ENCODE peak calls at places on chromosome 1, in nine cellular contexts. G is lung, M is kidney, Z is hepatocyte, W is IMR-90, Q is cardiac muscle cell, N is vagina, U is substantia nigra, R is mammary epithelial cell. H is an unnamed sample.

GRCh38 chr1:197808843-197809242 is 33.6 kb upstream of the DENND1B start:
- DNase-seq in G (no peak), M (no peak), Z (no peak), W (no peak), Q (no peak), N (no peak), U (no peak), R (no peak), H (no peak)

GRCh38 chr1:200224315-200224714 is 185.5 kb downstream of the ZNF281 start:
- DNase-seq in G (no peak), M (no peak), Z (no peak), W (peak; percentile 78), Q (no peak), N (no peak), U (no peak), R (peak; percentile 78), H (peak; percentile 56)

GRCh38 chr1:158121604-158122254 is 59.0 kb upstream of the CD1D start:
- DNase-seq in G (no peak), M (no peak), Z (peak; percentile 69), W (peak; percentile 46), Q (peak; percentile 65), N (no peak), U (no peak), R (peak; percentile 52), H (no peak)

GRCh38 chr1:194755241-194755953 is 1569.0 kb upstream of the B3GALT2 start:
- DNase-seq in G (no peak), M (no peak), Z (no peak), W (peak; percentile 6), Q (no peak), N (no peak), U (no peak), R (no peak), H (no peak)

GRCh38 chr1:22077728-22078127 is 25.2 kb downstream of the CDC42 start:
- DNase-seq in G (no peak), M (no peak), Z (no peak), W (peak; percentile 44), Q (no peak), N (no peak), U (no peak), R (peak; percentile 17), H (no peak)

GRCh38 chr1:218350022-218350525 is 4.9 kb downstream of the TGFB2 start:
- DNase-seq in G (no peak), M (no peak), Z (no peak), W (no peak), Q (no peak), N (no peak), U (no peak), R (no peak), H (no peak)

GRCh38 chr1:8671313-8671917 is 146.0 kb downstream of the RERE start:
- DNase-seq in G (no peak), M (no peak), Z (peak; percentile 81), W (peak; percentile 84), Q (peak; percentile 74), N (no peak), U (no peak), R (no peak), H (no peak)

GRCh38 chr1:75736016-75736415 is 11.5 kb downstream of the ACADM start:
- DNase-seq in G (no peak), M (no peak), Z (no peak), W (no peak), Q (no peak), N (no peak), U (no peak), R (no peak), H (no peak)

GRCh38 chr1:152392909-152393308 is 21.2 kb downstream of the CRNN start:
- DNase-seq in G (no peak), M (no peak), Z (no peak), W (no peak), Q (no peak), N (no peak), U (no peak), R (peak; percentile 88), H (peak; percentile 87)

DNA sequence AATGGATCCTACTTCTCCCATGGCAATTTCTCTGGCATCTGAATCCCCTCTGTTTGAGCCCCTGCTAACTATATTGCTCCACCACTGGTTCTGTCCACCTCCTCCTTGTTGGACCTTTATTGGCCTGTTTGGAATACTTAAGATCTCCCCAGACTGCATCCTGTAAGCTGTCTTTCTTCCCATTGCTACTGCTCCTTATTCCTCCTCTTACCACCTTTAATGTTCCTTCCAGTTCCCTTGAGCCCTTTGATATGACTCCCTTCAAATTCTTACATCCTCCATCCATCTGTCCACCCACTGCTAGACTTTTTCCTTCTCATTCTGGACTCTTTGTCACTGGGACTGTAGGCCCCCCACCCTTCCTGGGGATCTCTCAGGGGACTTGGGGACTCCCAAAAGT is 31.0 kb downstream of the LRIG2 start:
- DNase-seq in G (no peak), M (no peak), Z (no peak), W (no peak), Q (no peak), N (no peak), U (no peak), R (no peak), H (no peak)
- H3K27ac ChIP-seq in G (no peak overlapping the region), M (no peak overlapping the region), Z (no peak overlapping the region), W (no peak overlapping the region), Q (no peak overlapping the region), N (no peak overlapping the region), U (no peak overlapping the region), R (no peak overlapping the region), H (no peak overlapping the region)

GRCh38 chr1:36172983-36173382 is 17.0 kb downstream of the MAP7D1 start:
- DNase-seq in G (no peak), M (no peak), Z (no peak), W (peak; percentile 86), Q (no peak), N (no peak), U (no peak), R (peak; percentile 96), H (peak; percentile 60)
- H3K27ac ChIP-seq in G (no peak overlapping the region), M (no peak overlapping the region), Z (no peak overlapping the region), W (no peak overlapping the region), Q (peak overlapping the region; percentile 93), N (no peak overlapping the region), U (peak overlapping the region; percentile 31), R (peak overlapping the region; percentile 86), H (peak overlapping the region; percentile 98)

GRCh38 chr1:115771847-115772457 is 3.4 kb upstream of the CASQ2 start:
- DNase-seq in G (peak; percentile 52), M (no peak), Z (peak; percentile 90), W (peak; percentile 80), Q (peak; percentile 84), N (peak; percentile 88), U (peak; percentile 30), R (peak; percentile 94), H (peak; percentile 91)
- H3K27ac ChIP-seq in G (no peak overlapping the region), M (no peak overlapping the region), Z (peak overlapping the region; percentile 50), W (no peak overlapping the region), Q (peak overlapping the region; percentile 56), N (peak overlapping the region; percentile 53), U (no peak overlapping the region), R (peak overlapping the region; percentile 86), H (peak overlapping the region; percentile 87)

GRCh38 chr1:184023133-184023532 is 14.4 kb downstream of the COLGALT2 start:
- DNase-seq in G (no peak), M (no peak), Z (no peak), W (no peak), Q (peak; percentile 23), N (no peak), U (no peak), R (no peak), H (no peak)

GRCh38 chr1:184020855-184021254 is 16.7 kb downstream of the COLGALT2 start:
- DNase-seq in G (no peak), M (no peak), Z (no peak), W (no peak), Q (no peak), N (no peak), U (no peak), R (no peak), H (no peak)

GRCh38 chr1:184020328-184020727 is 17.2 kb downstream of the COLGALT2 start:
- DNase-seq in G (no peak), M (no peak), Z (no peak), W (no peak), Q (no peak), N (no peak), U (no peak), R (no peak), H (no peak)

GRCh38 chr1:184022651-184023050 is 14.9 kb downstream of the COLGALT2 start:
- DNase-seq in G (no peak), M (no peak), Z (no peak), W (peak; percentile 48), Q (no peak), N (no peak), U (no peak), R (no peak), H (no peak)

DNA sequence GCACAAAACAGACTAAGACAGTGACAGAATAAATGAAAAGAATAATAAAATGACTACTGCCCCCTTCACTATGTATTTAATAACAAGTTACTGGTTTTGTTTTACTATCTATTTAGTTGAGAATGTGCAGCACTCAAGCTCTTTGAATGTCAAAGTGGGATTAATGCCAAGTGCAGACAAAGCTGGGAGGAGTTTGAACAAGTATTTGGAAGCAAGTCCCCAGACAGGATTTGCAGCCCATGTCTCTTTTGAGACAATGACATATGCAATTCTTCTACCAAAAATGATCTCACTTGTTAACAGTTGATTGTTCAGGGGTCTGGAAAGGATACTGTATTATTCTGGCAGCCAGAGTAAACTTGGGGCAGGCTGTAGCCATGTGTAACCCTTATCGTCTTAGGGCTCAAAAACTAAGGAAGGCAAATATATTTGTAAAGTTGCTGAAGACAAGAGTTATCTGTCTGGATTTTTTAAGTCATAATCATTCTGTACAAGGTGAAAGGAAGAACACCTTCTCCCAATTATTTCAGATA is 15.8 kb downstream of the COLGALT2 start:
- DNase-seq in G (no peak), M (no peak), Z (no peak), W (no peak), Q (peak; percentile 57), N (no peak), U (no peak), R (no peak), H (peak; percentile 12)
- H3K27ac ChIP-seq in G (no peak overlapping the region), M (no peak overlapping the region), Z (no peak overlapping the region), W (no peak overlapping the region), Q (peak overlapping the region; percentile 50), N (no peak overlapping the region), U (peak overlapping the region; percentile 77), R (no peak overlapping the region), H (no peak overlapping the region)

H was measured in epithelial cell of prostate.